ENCODE peak calls at places on chromosomes 11 and 22, in four cellular contexts. Z, J, A and W are unnamed samples.

GRCh38 chr11:68371176-68372041 is 59.0 kb downstream of the LRP5 start:
- DNase-seq in A (no peak), J (no peak), Z (no peak), W (no peak)

GRCh38 chr11:76830639-76831312 is 29.9 kb upstream of the ACER3 start:
- DNase-seq in A (peak; percentile 66), J (no peak), Z (no peak), W (no peak)

GRCh38 chr22:45975266-45976161 is 1.4 kb downstream of the WNT7B start:
- DNase-seq in J (no peak), A (no peak), Z (no peak), W (no peak)

GRCh38 chr11:7421136-7421535 is 64.2 kb upstream of the OLFML1 start:
- DNase-seq in A (no peak), J (no peak), Z (no peak), W (no peak)

GRCh38 chr11:47109051-47109791 is 67.5 kb downstream of the ARFGAP2 start:
- DNase-seq in Z (no peak), J (no peak), A (no peak), W (no peak)

GRCh38 chr22:47231759-47232158 is 469.3 kb downstream of the TBC1D22A start:
- DNase-seq in Z (no peak), A (no peak), J (no peak), W (no peak)

GRCh38 chr22:27534720-27535125 is 266.8 kb downstream of the MN1 start:
- DNase-seq in Z (no peak), A (no peak), J (no peak), W (peak; percentile 7)

GRCh38 chr22:17607891-17608521 is 20.5 kb downstream of the ATP6V1E1 start:
- DNase-seq in J (no peak), Z (no peak), A (no peak), W (no peak)

GRCh38 chr11:106400949-106401545 is 323.6 kb downstream of the AASDHPPT start:
- DNase-seq in J (no peak), Z (no peak), A (no peak), W (no peak)